ENCODE peak calls at places on chromosomes 16 and 17, in six cellular contexts. A, L, S, T, U and V are unnamed samples.

GRCh38 chr16:29925805-29926674 is at the start of gene KCTD13:
- DNase-seq in L (peak; percentile 85), T (peak; percentile 98), A (peak; percentile 55), S (peak; percentile 65), U (peak; percentile 85), V (peak; percentile 80)

GRCh38 chr16:23296994-23297393 is 5.1 kb upstream of the SCNN1B start:
- DNase-seq in L (no peak), A (no peak), S (no peak), U (no peak), T (peak; percentile 87), V (no peak)

GRCh38 chr17:21126645-21127507 is at the start of gene DHRS7B:
- DNase-seq in U (peak; percentile 97), L (peak; percentile 97), S (peak; percentile 68), A (peak; percentile 84), T (peak; percentile 100), V (peak; percentile 96)

GRCh38 chr16:4029816-4030215 is 86.4 kb downstream of the ADCY9 start:
- DNase-seq in T (no peak), A (no peak), L (no peak), S (no peak), U (no peak), V (no peak)

GRCh38 chr16:30867747-30868146 is 26.1 kb downstream of the BCL7C start:
- DNase-seq in A (no peak), U (no peak), S (no peak), L (no peak), T (no peak), V (no peak)

GRCh38 chr17:28749516-28750177 is 5.8 kb downstream of the TRAF4 start:
- DNase-seq in L (no peak), T (peak; percentile 73), U (no peak), S (no peak), A (no peak), V (no peak)

GRCh38 chr17:80451104-80451775 is 25.2 kb downstream of the NPTX1 start:
- DNase-seq in T (no peak), S (no peak), L (no peak), U (no peak), A (no peak), V (no peak)

GRCh38 chr17:60899115-60899514 is 221.5 kb downstream of the BCAS3 start:
- DNase-seq in A (no peak), T (no peak), U (no peak), S (no peak), L (no peak), V (no peak)

GRCh38 chr16:48384982-48385271 is 286 bp downstream of the SIAH1 start:
- DNase-seq in T (no peak), A (no peak), L (no peak), S (no peak), U (no peak), V (no peak)

GRCh38 chr16:53933407-53933806 is 229.5 kb downstream of the FTO start:
- DNase-seq in S (no peak), U (no peak), T (no peak), L (no peak), A (no peak), V (no peak)

GRCh38 chr17:73323622-73324455 is 12.0 kb upstream of the CDC42EP4 start:
- DNase-seq in S (no peak), A (no peak), L (no peak), U (no peak), T (peak; percentile 62), V (no peak)

GRCh38 chr16:71852146-71852545 is 6.4 kb downstream of the ATXN1L start:
- DNase-seq in T (no peak), A (no peak), S (no peak), U (no peak), L (no peak), V (no peak)

GRCh38 chr17:32516940-32517711 is 30.3 kb downstream of the CDK5R1 start:
- DNase-seq in U (no peak), L (no peak), T (no peak), S (no peak), A (no peak), V (no peak)

GRCh38 chr17:68182940-68183551 is 64.8 kb upstream of the AMZ2 start:
- DNase-seq in A (no peak), L (no peak), U (peak; percentile 73), S (no peak), T (peak; percentile 88), V (peak; percentile 65)

GRCh38 chr17:28105501-28105900 is 63.0 kb downstream of the NLK start:
- DNase-seq in S (no peak), T (no peak), L (no peak), U (no peak), A (no peak), V (no peak)

GRCh38 chr16:81797443-81797842 is 18.4 kb downstream of the PLCG2 start:
- DNase-seq in U (no peak), L (no peak), A (no peak), T (no peak), S (no peak), V (no peak)

GRCh38 chr16:87878704-87879103 is 9.4 kb upstream of the SLC7A5 start:
- DNase-seq in A (no peak), L (no peak), S (no peak), U (no peak), T (peak; percentile 83), V (no peak)

GRCh38 chr17:3890082-3890892 is 2.6 kb downstream of the CAMKK1 start:
- DNase-seq in S (peak; percentile 61), L (peak; percentile 41), U (no peak), T (peak; percentile 64), A (no peak), V (no peak)

GRCh38 chr17:47257651-47258339 is 4.2 kb downstream of the ITGB3 start:
- DNase-seq in L (no peak), S (peak; percentile 34), T (no peak), A (no peak), U (no peak), V (no peak)

GRCh38 chr17:20922128-20922670 is 120.6 kb downstream of the USP22 start:
- DNase-seq in T (no peak), S (no peak), U (no peak), A (no peak), L (no peak), V (no peak)

GRCh38 chr17:2871205-2871604 is 75.0 kb downstream of the RAP1GAP2 start:
- DNase-seq in A (no peak), U (no peak), L (no peak), S (no peak), T (peak; percentile 96), V (no peak)

GRCh38 chr17:45107286-45107685 is 25.0 kb downstream of the PLCD3 start:
- DNase-seq in T (no peak), S (no peak), A (no peak), L (no peak), U (no peak), V (no peak)

GRCh38 chr16:12315330-12316138 is 339.0 kb downstream of the SNX29 start:
- DNase-seq in S (no peak), L (no peak), T (no peak), A (no peak), U (no peak), V (no peak)

GRCh38 chr17:82930924-82931695 is 91.3 kb upstream of the ZNF750 start:
- DNase-seq in T (no peak), L (no peak), U (no peak), S (no peak), A (no peak), V (no peak)

GRCh38 chr16:19582050-19582784 is 26.7 kb downstream of the VPS35L start:
- DNase-seq in T (no peak), A (no peak), L (no peak), S (no peak), U (no peak), V (no peak)

GRCh38 chr17:8151641-8152111 is 528 bp downstream of the PER1 start:
- DNase-seq in U (peak; percentile 38), A (no peak), L (no peak), S (no peak), T (peak; percentile 86), V (no peak)

GRCh38 chr17:74746922-74747321 is 1.5 kb upstream of the NHERF1 start:
- DNase-seq in U (no peak), T (peak; percentile 80), L (no peak), A (no peak), S (no peak), V (no peak)

GRCh38 chr17:14334919-14335318 is 34.0 kb downstream of the HS3ST3B1 start:
- DNase-seq in U (no peak), L (no peak), A (no peak), T (no peak), S (no peak), V (no peak)

GRCh38 chr16:12819126-12820117 is 15.7 kb upstream of the CPPED1 start:
- DNase-seq in S (peak; percentile 27), A (peak; percentile 24), T (peak; percentile 92), L (peak; percentile 74), U (peak; percentile 64), V (peak; percentile 46)